ENCODE peak calls at places on chromosomes 5 and 9, in eight cellular contexts. G, R, F, A, Z, B, D and Y are unnamed samples.

GRCh38 chr5:40736103-40736875 is 19.5 kb downstream of the TTC33 start:
- DNase-seq in G (no peak), R (peak; percentile 36), F (no peak), A (no peak), Z (peak; percentile 81), B (peak; percentile 55), D (no peak), Y (peak; percentile 17)

GRCh38 chr9:19192213-19193028 is 38.1 kb upstream of the DENND4C start:
- DNase-seq in G (no peak), R (no peak), F (no peak), A (no peak), Z (no peak), B (no peak), D (no peak), Y (no peak)

GRCh38 chr9:976805-977360 is 428 bp downstream of the DMRT3 start:
- DNase-seq in G (no peak), R (no peak), F (no peak), A (no peak), Z (no peak), B (peak; percentile 24), D (no peak), Y (no peak)

GRCh38 chr9:37374892-37375291 is 47.6 kb upstream of the GRHPR start:
- DNase-seq in G (no peak), R (no peak), F (no peak), A (no peak), Z (no peak), B (no peak), D (no peak), Y (no peak)

GRCh38 chr9:119697996-119698395 is 328.8 kb upstream of the BRINP1 start:
- DNase-seq in G (no peak), R (no peak), F (no peak), A (no peak), Z (no peak), B (no peak), D (no peak), Y (no peak)

GRCh38 chr5:10162468-10162867 is 87.2 kb downstream of the ATPSCKMT start:
- DNase-seq in G (no peak), R (no peak), F (no peak), A (no peak), Z (no peak), B (no peak), D (no peak), Y (no peak)

GRCh38 chr5:128276537-128277216 is 193.1 kb downstream of the SLC12A2 start:
- DNase-seq in G (no peak), R (peak; percentile 39), F (no peak), A (no peak), Z (peak; percentile 49), B (no peak), D (no peak), Y (no peak)

GRCh38 chr5:15600035-15600434 is 100.1 kb downstream of the FBXL7 start:
- DNase-seq in G (no peak), R (peak; percentile 86), F (no peak), A (no peak), Z (no peak), B (no peak), D (no peak), Y (no peak)

GRCh38 chr5:147303976-147304375 is 69.2 kb downstream of the STK32A start:
- DNase-seq in G (no peak), R (peak; percentile 97), F (no peak), A (peak; percentile 69), Z (peak; percentile 80), B (peak; percentile 69), D (no peak), Y (peak; percentile 54)

GRCh38 chr5:58073246-58073645 is 386.6 kb downstream of the PLK2 start:
- DNase-seq in G (no peak), R (no peak), F (no peak), A (no peak), Z (no peak), B (no peak), D (no peak), Y (no peak)

GRCh38 chr5:36728697-36729543 is 122.5 kb downstream of the SLC1A3 start:
- DNase-seq in G (no peak), R (peak; percentile 42), F (no peak), A (no peak), Z (peak; percentile 85), B (peak; percentile 40), D (no peak), Y (no peak)

GRCh38 chr9:34252016-34252415 is 73.2 kb downstream of the UBAP1 start:
- DNase-seq in G (no peak), R (peak; percentile 36), F (no peak), A (no peak), Z (peak; percentile 44), B (no peak), D (no peak), Y (no peak)

GRCh38 chr9:34254966-34255825 is 73.9 kb downstream of the KIF24 start:
- DNase-seq in G (peak; percentile 44), R (no peak), F (no peak), A (no peak), Z (peak; percentile 30), B (no peak), D (no peak), Y (no peak)

GRCh38 chr9:34254141-34254913 is 74.7 kb downstream of the KIF24 start:
- DNase-seq in G (peak; percentile 47), R (peak; percentile 75), F (no peak), A (no peak), Z (peak; percentile 65), B (peak; percentile 94), D (no peak), Y (peak; percentile 49)

GRCh38 chr9:34252670-34253459 is 74.0 kb downstream of the UBAP1 start:
- DNase-seq in G (peak; percentile 68), R (peak; percentile 61), F (peak; percentile 66), A (peak; percentile 55), Z (peak; percentile 65), B (no peak), D (no peak), Y (no peak)

DNA sequence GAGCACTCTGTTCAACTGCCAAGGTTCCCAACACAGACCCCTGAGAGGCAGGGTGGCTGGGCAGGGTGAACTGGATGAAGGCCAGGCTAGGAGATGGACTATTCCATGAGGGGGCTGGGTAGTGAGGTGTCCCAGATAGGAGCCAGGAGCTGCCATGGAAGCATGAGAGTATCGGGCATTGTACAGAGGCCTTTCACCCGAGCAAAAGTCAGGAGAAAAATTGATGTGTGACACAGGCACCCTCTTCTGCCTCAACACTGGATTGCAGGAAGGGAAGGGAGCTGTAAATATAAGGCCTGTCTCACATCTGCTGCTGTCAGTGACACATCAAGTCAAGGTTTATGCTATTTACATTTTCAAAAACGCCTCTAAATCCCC is 74.6 kb downstream of the UBAP1 start:
- DNase-seq in G (no peak), R (no peak), F (no peak), A (no peak), Z (peak; percentile 69), B (peak; percentile 58), D (no peak), Y (peak; percentile 35)
- TF ChIP-seq CTCF in G (peak; percentile 43), R (no peak), F (no peak), A (no peak), Z (peak; percentile 55), B (peak; percentile 48), D (no peak), Y (peak; percentile 62)

DNA sequence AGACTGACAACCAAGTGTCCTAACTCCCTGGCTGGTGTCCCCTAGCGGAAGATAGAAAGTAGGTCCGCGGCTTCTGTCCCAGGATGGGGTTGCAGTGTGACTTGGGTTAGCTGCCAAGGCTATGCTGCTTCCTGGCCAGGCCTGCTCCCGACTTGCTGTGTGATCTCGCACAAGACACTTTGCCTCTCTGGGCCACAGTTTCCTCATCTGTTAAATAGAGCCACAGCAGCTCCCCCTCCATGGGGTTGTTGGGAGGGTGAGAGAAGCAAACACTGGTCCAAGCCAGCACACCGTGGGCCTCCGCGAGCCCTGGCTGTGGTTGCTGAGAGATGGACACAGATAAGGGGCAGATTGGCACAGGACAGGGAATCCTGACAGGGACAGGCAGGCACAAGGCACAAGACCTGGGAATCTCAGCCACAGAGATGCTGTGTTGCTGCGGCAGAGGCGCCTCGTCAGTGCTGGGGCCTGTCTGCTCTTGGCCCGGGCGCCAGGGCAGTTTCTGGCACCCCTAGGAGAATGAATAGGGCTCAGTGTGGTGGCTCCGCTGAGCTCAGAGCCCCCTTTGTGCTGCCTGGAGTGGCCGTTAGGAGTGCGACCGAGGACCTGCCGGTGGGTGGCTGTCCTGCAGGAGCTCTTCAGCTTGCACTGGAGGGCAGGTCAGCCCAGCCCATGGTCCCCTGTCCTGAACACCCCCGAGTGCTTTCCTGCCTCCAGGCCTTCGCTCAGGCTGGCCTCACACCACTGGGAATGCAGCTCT is 1.8 kb upstream of the SH2D3C start:
- DNase-seq in G (no peak), R (no peak), F (no peak), A (no peak), Z (no peak), B (no peak), D (no peak), Y (no peak)
- H3K4me3 ChIP-seq in G (no peak overlapping the region), R (no peak overlapping the region), F (no peak overlapping the region), A (no peak overlapping the region), Z (no peak overlapping the region), B (no peak overlapping the region), D (no peak overlapping the region), Y (no peak overlapping the region)

GRCh38 chr5:90162324-90162723 is 247.2 kb downstream of the CETN3 start:
- DNase-seq in G (no peak), R (no peak), F (no peak), A (no peak), Z (no peak), B (no peak), D (no peak), Y (no peak)

GRCh38 chr5:90166816-90167215 is 242.7 kb downstream of the CETN3 start:
- DNase-seq in G (no peak), R (no peak), F (no peak), A (no peak), Z (no peak), B (no peak), D (no peak), Y (no peak)

GRCh38 chr5:90158131-90158530 is 251.4 kb downstream of the CETN3 start:
- DNase-seq in G (no peak), R (no peak), F (no peak), A (no peak), Z (no peak), B (no peak), D (no peak), Y (no peak)

DNA sequence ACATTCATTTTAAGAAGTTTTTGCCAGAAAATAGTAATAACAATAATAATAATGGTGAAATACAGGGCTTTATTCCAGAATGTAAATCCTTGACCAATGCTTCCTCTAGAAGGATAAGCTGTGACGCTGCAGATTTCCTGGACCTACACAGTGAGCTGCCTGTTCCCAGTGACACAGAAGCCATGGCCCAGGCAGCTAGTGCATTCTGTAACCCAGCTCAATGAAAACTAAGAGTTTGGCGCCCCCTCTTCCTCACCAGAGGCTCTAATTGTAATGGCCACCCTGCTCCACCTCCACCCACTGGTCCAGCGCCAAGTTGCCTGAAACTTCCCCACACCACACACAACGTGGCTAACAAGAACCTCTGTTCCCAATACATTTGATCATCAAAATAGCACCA is 248.2 kb downstream of the CETN3 start:
- DNase-seq in G (no peak), R (peak; percentile 10), F (no peak), A (peak; percentile 47), Z (peak; percentile 95), B (no peak), D (peak; percentile 20), Y (no peak)
- TF ChIP-seq CTCF in G (no peak), R (peak; percentile 15), F (no peak), A (no peak), Z (peak; percentile 67), B (no peak), D (no peak), Y (no peak)

DNA sequence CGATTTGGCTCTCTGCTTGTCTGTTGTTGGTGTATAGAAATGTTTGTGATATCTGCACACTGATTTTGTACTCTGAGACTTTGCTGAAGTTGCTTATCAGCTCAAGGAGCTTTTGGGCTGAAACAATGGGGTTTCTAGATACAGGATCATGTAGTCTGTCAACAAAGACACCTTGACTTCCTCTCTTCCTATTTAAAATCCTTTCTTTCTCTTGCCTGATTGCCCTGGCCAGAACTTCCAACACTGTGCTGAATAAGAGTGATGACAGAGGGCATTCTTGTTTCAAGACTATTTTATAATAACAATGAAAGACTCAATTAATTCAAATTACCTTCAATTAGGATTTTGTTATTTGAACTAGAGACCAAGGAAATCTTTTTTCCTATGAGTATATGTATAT is 692.5 kb downstream of the PRR16 start:
- DNase-seq in G (no peak), R (no peak), F (no peak), A (no peak), Z (no peak), B (no peak), D (no peak), Y (no peak)
- H3K4me3 ChIP-seq in G (no peak overlapping the region), R (no peak overlapping the region), F (no peak overlapping the region), A (no peak overlapping the region), Z (no peak overlapping the region), B (no peak overlapping the region), D (no peak overlapping the region), Y (no peak overlapping the region)